ENCODE peak calls at places on chromosome 7, in four cellular contexts. L is GM10248, V is AG20443, I is hippocampal formation. F is an unnamed sample.
A peak's percentile ranks its signal among the peaks of the same experiment; 100 is the strongest.

GRCh38 chr7:79398145-79398749 is 55.2 kb downstream of the MAGI2 start:
- DNase-seq in L (no peak), I (no peak), V (no peak), F (no peak)

GRCh38 chr7:107891619-107892366 is 810 bp downstream of the DLD start:
- DNase-seq in L (no peak), I (no peak), V (no peak), F (no peak)

GRCh38 chr7:25851332-25852248 is 300.4 kb upstream of the NFE2L3 start:
- DNase-seq in L (peak; percentile 70), V (peak; percentile 68), I (peak; percentile 70), F (peak; percentile 93)

GRCh38 chr7:35700865-35701264 is 5.9 kb upstream of the HERPUD2 start:
- DNase-seq in V (no peak), I (no peak), L (no peak), F (no peak)

GRCh38 chr7:1169409-1170368 is 9.7 kb upstream of the ZFAND2A start:
- DNase-seq in I (no peak), L (peak; percentile 90), V (peak; percentile 91), F (peak; percentile 94)

GRCh38 chr7:101058355-101058754 is 26.9 kb upstream of the TRIM56 start:
- DNase-seq in I (no peak), L (peak; percentile 36), V (peak; percentile 73), F (peak; percentile 61)

GRCh38 chr7:158246960-158247673 is 340.5 kb downstream of the PTPRN2 start:
- DNase-seq in I (no peak), V (no peak), L (no peak), F (no peak)

GRCh38 chr7:20713792-20714191 is 72.9 kb downstream of the SP8 start:
- DNase-seq in I (no peak), V (no peak), L (no peak), F (no peak)

GRCh38 chr7:116802144-116802747 is 60.1 kb upstream of the CAPZA2 start:
- DNase-seq in V (peak; percentile 51), L (no peak), I (no peak), F (peak; percentile 62)

GRCh38 chr7:2569421-2569820 is 10.6 kb downstream of the IQCE start:
- DNase-seq in V (no peak), L (no peak), I (no peak), F (no peak)

GRCh38 chr7:75650671-75651070 is 88.1 kb downstream of the HIP1 start:
- DNase-seq in L (no peak), I (no peak), V (no peak), F (no peak)

GRCh38 chr7:35623381-35623780 is 71.6 kb downstream of the HERPUD2 start:
- DNase-seq in L (no peak), I (no peak), V (no peak), F (no peak)

GRCh38 chr7:2493205-2493604 is 17.0 kb upstream of the GRIFIN start:
- DNase-seq in I (no peak), L (no peak), V (peak; percentile 50), F (no peak)

GRCh38 chr7:119935418-119936025 is 337.5 kb upstream of the KCND2 start:
- DNase-seq in V (no peak), I (peak; percentile 39), L (peak; percentile 11), F (peak; percentile 70)

GRCh38 chr7:142303650-142304049 is 45.8 kb upstream of the PRSS58 start:
- DNase-seq in I (no peak), V (no peak), L (no peak), F (peak; percentile 85)

GRCh38 chr7:139523988-139524815 is 717 bp downstream of the CLEC2L start:
- DNase-seq in I (no peak), L (no peak), V (no peak), F (no peak)

GRCh38 chr7:32477649-32477980 is 12.6 kb downstream of the LSM5 start:
- DNase-seq in I (no peak), V (no peak), L (no peak), F (no peak)

GRCh38 chr7:90180011-90180585 is 25.8 kb downstream of the STEAP1 start:
- DNase-seq in V (no peak), I (no peak), L (no peak), F (no peak)

GRCh38 chr7:12315049-12315448 is 88.6 kb downstream of the VWDE start:
- DNase-seq in V (no peak), I (no peak), L (no peak), F (no peak)

GRCh38 chr7:4831723-4832495 is 29.9 kb downstream of the PAPOLB start:
- DNase-seq in L (no peak), I (no peak), V (no peak), F (peak; percentile 64)

GRCh38 chr7:55348502-55348901 is 16.6 kb upstream of the LANCL2 start:
- DNase-seq in I (no peak), V (peak; percentile 61), L (no peak), F (no peak)

GRCh38 chr7:974172-974571 is 1.2 kb downstream of the COX19 start:
- DNase-seq in L (no peak), V (no peak), I (no peak), F (no peak)

GRCh38 chr7:143487566-143487965 is 9.9 kb downstream of the TAS2R41 start:
- DNase-seq in V (peak; percentile 31), L (no peak), I (no peak), F (no peak)

GRCh38 chr7:7183833-7184463 is 1.6 kb downstream of the C1GALT1 start:
- DNase-seq in I (no peak), L (peak; percentile 15), V (no peak), F (no peak)

GRCh38 chr7:157764193-157764592 is 427.4 kb downstream of the DNAJB6 start:
- DNase-seq in I (no peak), L (no peak), V (no peak), F (no peak)

GRCh38 chr7:2787251-2787968 is 56.7 kb downstream of the GNA12 start:
- DNase-seq in I (no peak), L (no peak), V (no peak), F (no peak)

GRCh38 chr7:118259115-118259514 is 34.6 kb downstream of the ANKRD7 start:
- DNase-seq in L (no peak), V (no peak), I (no peak), F (peak; percentile 26)

GRCh38 chr7:57202274-57202673 is 70.0 kb upstream of the ZNF479 start:
- DNase-seq in L (no peak), I (no peak), V (no peak), F (no peak)

GRCh38 chr7:25032774-25033743 is 53.1 kb upstream of the OSBPL3 start:
- DNase-seq in L (no peak), I (no peak), V (peak; percentile 32), F (no peak)

GRCh38 chr7:422191-422885 is 97.3 kb downstream of the PDGFA start:
- DNase-seq in V (no peak), L (no peak), I (no peak), F (no peak)

GRCh38 chr7:94888542-94888941 is 18.9 kb upstream of the PPP1R9A start:
- DNase-seq in L (no peak), I (no peak), V (no peak), F (peak; percentile 42)

F was measured in SK-MEL-5.